ENCODE peak calls at places on chromosomes 5 and 9, in four cellular contexts. E is CD8-positive, alpha-beta T cell; C is bronchial epithelial cell; Z is coronary artery. W is an unnamed sample.

GRCh38 chr9:109424618-109425017 is 73.5 kb downstream of the PTPN3 start:
- DNase-seq in E (no peak), C (no peak), Z (no peak), W (no peak)

GRCh38 chr5:22567983-22568382 is 285.2 kb downstream of the CDH12 start:
- DNase-seq in E (no peak), C (no peak), Z (no peak), W (no peak)

GRCh38 chr5:163624466-163624865 is 119.0 kb downstream of the MAT2B start:
- DNase-seq in E (no peak), C (no peak), Z (no peak), W (no peak)

GRCh38 chr5:1931590-1932138 is 48.9 kb upstream of the IRX4 start:
- DNase-seq in E (no peak), C (no peak), Z (peak), W (peak)

GRCh38 chr5:131262953-131263541 is 806 bp upstream of the CDC42SE2 start:
- DNase-seq in E (no peak), C (peak), Z (no peak), W (no peak)

GRCh38 chr5:107118184-107118902 is 552.4 kb downstream of the EFNA5 start:
- DNase-seq in E (no peak), C (no peak), Z (no peak), W (no peak)

GRCh38 chr5:54194326-54194725 is 116.0 kb downstream of the ARL15 start:
- DNase-seq in E (no peak), C (no peak), Z (no peak), W (no peak)

GRCh38 chr5:98110270-98110669 is 663.2 kb upstream of the RGMB start:
- DNase-seq in E (no peak), C (peak), Z (no peak), W (no peak)

GRCh38 chr9:29150606-29151005 is 1577.3 kb upstream of the C9orf72 start:
- DNase-seq in E (no peak), C (peak), Z (no peak), W (no peak)

GRCh38 chr9:137411260-137411659 is 11.7 kb downstream of the EXD3 start:
- DNase-seq in E (no peak), C (no peak), Z (no peak), W (no peak)

GRCh38 chr5:55308254-55308836 is 556 bp downstream of the MTREX start:
- DNase-seq in E (peak), C (peak), Z (no peak), W (no peak)

GRCh38 chr9:5784526-5785315 is 48.2 kb downstream of the ERMP1 start:
- DNase-seq in E (no peak), C (no peak), Z (no peak), W (no peak)

GRCh38 chr5:176425138-176425537 is 8.8 kb upstream of the CLTB start:
- DNase-seq in E (no peak), C (no peak), Z (no peak), W (no peak)

GRCh38 chr5:132499440-132500243 is 9.1 kb upstream of the IRF1 start:
- DNase-seq in E (no peak), C (no peak), Z (no peak), W (peak)

GRCh38 chr9:74526215-74526614 is 29.1 kb downstream of the RORB start:
- DNase-seq in E (no peak), C (no peak), Z (no peak), W (no peak)

GRCh38 chr9:83962165-83962564 is 17.9 kb downstream of the HNRNPK start:
- DNase-seq in E (no peak), C (peak), Z (no peak), W (no peak)

GRCh38 chr9:2991292-2991691 is 147.4 kb upstream of the PUM3 start:
- DNase-seq in E (no peak), C (no peak), Z (no peak), W (no peak)
- TF ChIP-seq CTCF in E (no peak), C (no peak), Z (no peak), W (peak)

GRCh38 chr9:129175825-129176633 is 2.0 kb downstream of the IER5L start:
- DNase-seq in E (peak), C (peak), Z (peak), W (peak)
- TF ChIP-seq CTCF in E (no peak), C (no peak), Z (no peak), W (no peak)

GRCh38 chr5:139788294-139788875 is 7.2 kb upstream of the PSD2 start:
- DNase-seq in E (no peak), C (no peak), Z (no peak), W (no peak)
- TF ChIP-seq CTCF in E (no peak), C (no peak), Z (no peak), W (peak)

GRCh38 chr9:23784962-23785361 is 41.1 kb downstream of the ELAVL2 start:
- DNase-seq in E (no peak), C (no peak), Z (no peak), W (no peak)
- TF ChIP-seq CTCF in E (no peak), C (no peak), Z (no peak), W (no peak)

GRCh38 chr9:130058154-130058553 is 4.4 kb downstream of the GPR107 start:
- DNase-seq in E (no peak), C (no peak), Z (no peak), W (no peak)
- TF ChIP-seq CTCF in E (peak), C (peak), Z (no peak), W (peak)

DNA sequence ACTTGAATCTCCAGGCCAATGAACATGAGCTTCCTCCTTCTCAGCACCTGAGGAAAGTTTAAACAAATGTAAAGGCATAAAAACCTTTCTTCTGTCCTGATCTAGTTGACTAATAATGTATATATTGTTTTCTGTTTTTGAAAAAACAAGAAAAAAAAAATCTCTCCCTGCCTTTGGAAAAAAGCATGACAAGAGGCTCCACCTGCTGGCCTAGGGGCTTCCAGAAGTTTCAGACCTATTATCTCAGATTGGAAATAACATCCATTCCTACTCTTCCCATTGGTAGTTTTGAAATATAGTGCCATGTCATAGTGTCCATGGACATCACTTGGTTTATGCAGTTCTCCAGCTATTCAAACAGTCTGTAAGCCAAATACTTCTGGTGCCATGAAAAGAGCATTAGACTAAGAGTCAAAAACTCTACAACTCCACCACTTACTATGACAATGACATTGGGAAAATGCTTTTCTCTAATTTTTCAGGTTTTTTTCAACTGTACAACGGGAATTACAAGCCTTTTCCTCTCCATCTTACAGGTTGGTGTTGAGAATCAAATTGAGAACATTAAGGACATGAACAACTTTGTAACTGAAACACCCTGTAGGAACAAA is 409.6 kb upstream of the MPDZ start:
- DNase-seq in E (no peak), C (peak), Z (no peak), W (no peak)
- TF ChIP-seq CTCF in E (no peak), C (peak), Z (no peak), W (peak)

W was measured in osteocyte.